ENCODE peak calls at places on chromosome 12, in four cellular contexts. Y, Z, F and I are unnamed samples.

GRCh38 chr12:95700316-95700785 is 90.2 kb downstream of the NTN4 start:
- DNase-seq in Y (no peak), Z (no peak), F (peak; percentile 83), I (no peak)

GRCh38 chr12:1630827-1631591 is 2.0 kb downstream of the WNT5B start:
- DNase-seq in F (no peak), Z (peak; percentile 24), Y (no peak), I (no peak)

GRCh38 chr12:6827982-6828670 is at the start of gene P3H3:
- DNase-seq in F (no peak), Y (peak; percentile 50), Z (peak; percentile 23), I (peak; percentile 60)

GRCh38 chr12:38508246-38508645 is 191.7 kb downstream of the ALG10B start:
- DNase-seq in F (no peak), Z (no peak), Y (no peak), I (no peak)

GRCh38 chr12:127657036-127657435 is 609.9 kb upstream of the TMEM132C start:
- DNase-seq in Z (no peak), Y (no peak), F (no peak), I (no peak)

GRCh38 chr12:49566361-49566760 is 1.6 kb downstream of the MCRS1 start:
- DNase-seq in F (no peak), Z (no peak), Y (no peak), I (no peak)

GRCh38 chr12:45725631-45726593 is 3.6 kb upstream of the ARID2 start:
- DNase-seq in F (no peak), Y (peak; percentile 20), Z (peak; percentile 33), I (peak; percentile 53)

GRCh38 chr12:125100551-125101434 is 35.6 kb downstream of the AACS start:
- DNase-seq in Z (peak; percentile 81), Y (no peak), F (no peak), I (peak; percentile 42)

GRCh38 chr12:16350682-16351081 is 3.2 kb downstream of the MGST1 start:
- DNase-seq in Y (no peak), F (no peak), Z (peak; percentile 28), I (peak; percentile 37)

GRCh38 chr12:2291182-2291832 is 238.5 kb downstream of the CACNA1C start:
- DNase-seq in Y (peak; percentile 80), F (no peak), Z (peak; percentile 33), I (peak; percentile 60)

GRCh38 chr12:34401659-34402227 is 379.4 kb downstream of the ALG10 start:
- DNase-seq in Y (peak; percentile 1), Z (no peak), F (no peak), I (no peak)

GRCh38 chr12:12890815-12891645 is at the start of gene GPRC5A:
- DNase-seq in Z (peak; percentile 30), F (no peak), Y (peak; percentile 62), I (peak; percentile 99)

GRCh38 chr12:92762773-92763172 is 60.0 kb downstream of the PLEKHG7 start:
- DNase-seq in F (no peak), Y (no peak), Z (no peak), I (no peak)

GRCh38 chr12:77160931-77161330 is 95.6 kb upstream of the E2F7 start:
- DNase-seq in F (no peak), Z (no peak), Y (no peak), I (no peak)

GRCh38 chr12:51755251-51755650 is 93.3 kb downstream of the FIGNL2 start:
- DNase-seq in F (no peak), Z (no peak), Y (no peak), I (no peak)

GRCh38 chr12:115710104-115710564 is 567.4 kb downstream of the MED13L start:
- DNase-seq in F (no peak), Z (no peak), Y (no peak), I (peak; percentile 46)

GRCh38 chr12:116670859-116671258 is 67.0 kb downstream of the SPRING1 start:
- DNase-seq in F (no peak), Y (no peak), Z (no peak), I (no peak)

GRCh38 chr12:71858848-71859247 is 19.3 kb downstream of the TBC1D15 start:
- DNase-seq in F (no peak), Z (no peak), Y (no peak), I (no peak)

GRCh38 chr12:8681129-8681902 is 16.5 kb upstream of the RIMKLB start:
- DNase-seq in Z (no peak), F (no peak), Y (no peak), I (peak; percentile 52)

GRCh38 chr12:100591979-100592378 is 18.5 kb downstream of the GAS2L3 start:
- DNase-seq in Z (peak; percentile 58), Y (no peak), F (no peak), I (no peak)

DNA sequence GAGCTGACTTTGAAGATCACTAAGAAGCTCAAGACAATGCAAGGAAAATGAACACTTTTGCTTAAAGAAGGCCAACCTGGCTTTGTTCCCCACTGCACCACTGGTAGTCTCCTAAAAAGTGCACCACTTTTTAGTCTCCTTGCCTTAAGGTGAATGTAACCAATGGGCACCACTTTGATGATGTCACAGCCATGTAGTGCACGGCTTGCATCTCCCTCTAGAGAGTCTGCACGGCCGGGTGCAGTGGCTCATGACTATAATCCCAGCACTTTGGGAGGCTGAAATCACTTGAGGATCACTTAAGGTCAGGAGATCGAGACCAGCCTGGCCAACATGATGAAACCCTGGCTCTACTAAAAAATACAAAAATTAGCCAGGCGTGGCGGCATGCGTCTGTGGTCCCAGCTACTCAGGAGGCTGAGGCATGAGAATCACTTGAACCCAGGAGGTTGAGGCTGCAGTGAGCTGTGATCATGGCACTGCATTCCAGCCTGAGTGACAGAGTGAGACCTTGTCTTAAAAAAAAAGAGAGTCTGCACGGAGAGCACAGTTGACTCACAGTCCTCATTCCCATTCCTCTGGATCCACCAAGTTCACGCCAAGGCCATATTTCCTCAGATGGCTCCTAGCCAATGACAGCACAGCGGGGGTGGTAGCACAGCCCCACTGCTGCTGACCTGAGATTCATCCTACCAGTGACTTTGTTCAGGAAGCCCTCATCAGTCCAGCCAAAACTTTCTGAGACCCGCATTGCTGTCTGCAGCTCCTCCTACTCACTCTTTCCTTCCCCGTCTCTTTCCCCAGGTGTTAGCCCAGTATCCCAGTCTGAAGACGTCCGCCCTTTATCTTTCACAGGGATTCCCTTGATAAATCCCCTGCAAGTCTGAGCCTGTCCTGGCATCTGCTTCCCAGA is 16.5 kb upstream of the IFT81 start:
- DNase-seq in Y (no peak), Z (peak; percentile 73), F (no peak), I (peak; percentile 98)
- TF ChIP-seq ESRRA in Y (no peak), Z (no peak), F (no peak), I (no peak)

DNA sequence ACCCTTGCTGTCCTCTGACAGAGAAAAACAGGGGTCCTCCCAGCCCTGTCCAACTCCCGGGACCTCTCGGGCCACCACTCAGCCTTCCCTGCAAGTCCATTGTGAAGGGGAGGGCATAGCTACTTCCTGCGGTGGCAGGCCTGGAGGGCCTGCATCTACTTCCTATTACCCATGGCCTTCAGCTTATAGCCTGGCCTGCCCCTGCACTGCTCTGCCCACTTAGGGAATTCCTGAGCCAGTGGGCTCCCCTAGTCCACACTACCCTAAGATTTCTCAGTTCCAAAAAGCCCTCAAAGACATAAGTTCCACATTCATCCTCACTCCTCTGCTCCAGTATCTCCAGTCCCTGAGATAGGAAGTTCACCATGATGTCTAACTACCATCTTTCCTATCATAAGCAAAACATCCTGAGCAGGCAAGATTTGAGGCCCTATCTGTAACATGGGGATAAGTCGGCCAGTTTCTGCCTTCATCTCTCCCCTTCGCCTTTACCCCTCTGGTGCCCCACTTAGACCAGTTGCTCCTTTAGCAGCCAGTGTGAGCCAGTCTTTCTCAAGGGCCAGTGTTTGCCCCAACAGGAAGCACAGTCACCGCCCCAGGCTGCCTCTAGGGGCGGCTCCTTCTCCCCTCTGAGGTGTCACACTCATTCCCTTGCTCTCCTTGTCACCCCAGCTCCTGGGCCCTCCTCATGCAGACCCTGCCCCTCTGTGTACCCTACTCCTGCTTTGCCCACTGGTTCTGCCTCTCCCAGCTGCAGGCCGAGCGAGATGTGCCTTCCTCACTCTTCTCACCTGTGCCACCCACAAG is 10.9 kb downstream of the HDAC7 start:
- DNase-seq in Z (no peak), F (no peak), Y (peak; percentile 60), I (no peak)
- TF ChIP-seq KDM1A in Z (no peak), F (no peak), Y (peak; percentile 44), I (no peak)

DNA sequence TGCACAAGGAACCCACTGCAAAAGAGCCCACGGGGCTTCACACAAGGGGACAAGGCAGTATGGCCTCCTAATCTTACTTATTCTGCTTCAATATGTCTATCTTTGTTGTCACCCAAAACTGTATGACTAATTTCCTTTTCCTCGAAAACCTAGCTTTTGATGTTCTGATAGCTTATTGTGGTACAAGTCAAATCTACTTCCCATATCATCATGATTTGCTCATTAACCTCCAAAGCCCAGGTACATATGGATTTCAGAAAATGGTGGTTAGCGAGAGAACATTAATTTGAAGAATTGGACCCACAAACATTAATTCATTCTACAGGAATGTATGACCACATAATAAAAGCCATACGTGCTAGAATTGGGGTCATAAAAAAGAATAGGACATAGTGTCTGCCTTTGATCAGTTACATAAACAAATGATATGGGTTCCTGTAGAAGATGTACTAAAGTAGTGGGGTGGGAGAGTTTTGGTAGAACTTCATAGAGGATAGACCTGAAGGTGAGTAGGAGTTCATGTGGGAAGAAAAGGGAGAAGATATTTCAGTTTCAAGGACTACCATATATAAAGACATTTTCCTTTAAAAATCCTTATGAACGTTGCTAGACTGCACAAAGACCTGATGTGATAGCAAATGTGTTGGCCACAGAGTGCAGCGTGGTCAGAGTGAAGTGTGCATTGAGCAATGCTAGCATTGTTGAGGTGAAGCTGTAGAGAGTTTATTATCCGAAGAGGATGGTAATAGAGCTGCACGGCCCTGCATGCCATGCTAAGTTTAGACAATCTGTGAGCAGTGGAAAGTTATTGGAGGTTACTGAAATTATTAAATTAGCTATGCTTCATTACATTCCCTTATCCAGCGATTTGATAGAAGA is 412.7 kb downstream of the CCDC91 start:
- DNase-seq in F (no peak), Z (no peak), Y (no peak), I (no peak)
- TF ChIP-seq ESRRA in F (no peak), Z (no peak), Y (no peak), I (no peak)

DNA sequence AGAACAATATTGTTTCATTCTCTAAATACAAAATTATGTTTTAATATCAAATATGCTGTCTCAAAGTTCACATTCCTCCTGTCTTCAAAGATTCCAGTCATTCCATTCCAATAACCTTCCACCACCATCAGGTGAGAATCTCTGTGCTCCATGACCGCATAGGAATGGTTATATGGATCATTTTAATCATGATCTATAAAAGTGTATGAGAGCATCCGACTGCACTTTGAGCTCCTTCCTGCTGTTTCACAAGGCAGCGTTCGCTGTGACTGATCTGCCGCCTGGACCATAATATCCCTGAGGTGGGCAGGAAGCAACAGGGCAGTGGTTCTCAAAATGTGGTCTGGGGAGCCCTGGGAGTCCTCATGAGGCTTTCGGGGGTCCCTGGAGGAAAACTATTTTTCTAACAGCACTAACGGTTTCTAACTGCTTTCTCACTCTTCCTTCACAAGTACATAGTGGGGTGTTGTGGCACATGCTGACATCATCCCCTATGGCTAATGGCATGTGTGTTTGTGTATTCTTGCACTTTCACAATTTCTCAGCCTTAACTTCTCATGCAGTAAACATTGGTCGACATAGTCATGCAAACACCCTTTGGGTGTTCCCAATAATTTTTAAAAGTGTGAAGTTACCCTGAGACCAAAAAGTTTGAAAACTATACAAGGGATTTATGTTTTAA is 137.4 kb downstream of the ANO2 start:
- DNase-seq in Z (no peak), Y (no peak), F (no peak), I (no peak)
- TF ChIP-seq KDM1A in Z (no peak), Y (no peak), F (no peak), I (no peak)